ENCODE peak calls at places on chromosomes 16 and 17, in ten cellular contexts. E is fibroblast of lung; V is upper lobe of right lung; P is tibial artery; Y is CD8-positive, alpha-beta T cell; A is adrenal gland; G is cardiac muscle cell; C is Caco-2; I is mammary epithelial cell; U is HCT116. Z is an unnamed sample.

GRCh38 chr17:1511756-1512321 is 4.6 kb downstream of the INPP5K start:
- DNase-seq in V (no peak), U (no peak), C (no peak), E (peak; percentile 56), Y (no peak), I (peak; percentile 54), A (no peak), P (peak; percentile 81), G (no peak), Z (no peak)

GRCh38 chr17:56947741-56948140 is 13.1 kb downstream of the COIL start:
- DNase-seq in V (no peak), A (no peak), C (no peak), G (no peak), P (no peak), U (no peak), E (no peak), Y (no peak), I (peak; percentile 26), Z (no peak)

GRCh38 chr16:70746040-70746707 is 54.8 kb downstream of the VAC14 start:
- DNase-seq in C (peak; percentile 23), E (peak; percentile 85), P (peak; percentile 94), A (peak; percentile 87), U (peak; percentile 51), V (peak; percentile 88), Y (no peak), G (no peak), I (peak; percentile 69), Z (peak; percentile 83)

GRCh38 chr16:21203155-21203797 is 8.1 kb downstream of the ZP2 start:
- DNase-seq in I (no peak), C (no peak), Y (no peak), U (no peak), E (no peak), V (no peak), P (no peak), A (no peak), G (no peak), Z (no peak)

GRCh38 chr16:12737563-12737962 is 66.1 kb downstream of the CPPED1 start:
- DNase-seq in C (no peak), E (no peak), I (no peak), G (no peak), P (no peak), Y (no peak), U (no peak), A (no peak), V (no peak), Z (no peak)

GRCh38 chr16:67542464-67542863 is 13.8 kb downstream of the RIPOR1 start:
- DNase-seq in Y (peak; percentile 76), G (no peak), C (peak; percentile 47), E (peak; percentile 70), V (peak; percentile 62), I (peak; percentile 42), P (no peak), U (peak; percentile 59), A (peak; percentile 45), Z (no peak)

GRCh38 chr16:15735610-15736009 is 85.6 kb downstream of the NDE1 start:
- DNase-seq in E (no peak), C (no peak), P (no peak), V (no peak), I (no peak), Y (no peak), G (no peak), A (no peak), U (no peak), Z (no peak)

GRCh38 chr17:752620-753219 is 656 bp upstream of the GEMIN4 start:
- DNase-seq in U (no peak), Y (no peak), E (peak; percentile 73), C (peak; percentile 24), I (no peak), V (peak; percentile 88), G (no peak), A (peak; percentile 74), P (peak; percentile 92), Z (peak; percentile 80)

GRCh38 chr17:7560172-7561027 is 1.3 kb upstream of the SENP3 start:
- DNase-seq in G (peak; percentile 85), C (peak; percentile 23), A (peak; percentile 73), P (peak; percentile 79), V (peak; percentile 83), E (peak; percentile 50), Y (peak; percentile 64), I (peak; percentile 70), U (no peak), Z (peak; percentile 64)

GRCh38 chr17:35432176-35433074 is at the start of gene SLFN12:
- DNase-seq in U (no peak), C (no peak), E (peak; percentile 98), I (peak; percentile 50), V (no peak), G (peak; percentile 45), P (peak; percentile 70), Y (peak; percentile 51), A (peak; percentile 76), Z (no peak)

GRCh38 chr17:61410555-61411089 is 11.0 kb downstream of the TBX2 start:
- DNase-seq in A (peak; percentile 74), P (peak; percentile 92), U (no peak), C (no peak), V (peak; percentile 87), I (no peak), G (peak; percentile 89), E (peak; percentile 94), Y (peak; percentile 76), Z (peak; percentile 92)

GRCh38 chr17:79500738-79501533 is 109.9 kb downstream of the RBFOX3 start:
- DNase-seq in V (no peak), A (no peak), I (no peak), U (no peak), G (peak; percentile 44), E (no peak), C (peak; percentile 21), Y (no peak), P (no peak), Z (no peak)

GRCh38 chr17:12789976-12790805 is 893 bp downstream of the ARHGAP44 start:
- DNase-seq in V (peak; percentile 66), G (peak; percentile 36), I (no peak), C (peak; percentile 1), P (no peak), Y (no peak), E (no peak), A (no peak), U (no peak), Z (peak; percentile 33)

GRCh38 chr17:32569171-32570080 is 82.6 kb downstream of the CDK5R1 start:
- DNase-seq in I (peak; percentile 99), G (no peak), V (no peak), U (no peak), Y (no peak), C (no peak), E (no peak), P (no peak), A (no peak), Z (no peak)

GRCh38 chr16:29927523-29927905 is 1.5 kb upstream of the KCTD13 start:
- DNase-seq in I (no peak), V (no peak), E (no peak), U (no peak), Y (no peak), G (no peak), P (no peak), A (no peak), C (no peak), Z (no peak)

GRCh38 chr16:21650517-21650916 is 1.9 kb downstream of the IGSF6 start:
- DNase-seq in G (no peak), U (no peak), C (no peak), V (no peak), Y (no peak), I (no peak), A (no peak), P (no peak), E (no peak), Z (no peak)

GRCh38 chr16:80029706-80030481 is 429.4 kb upstream of the MAF start:
- DNase-seq in U (no peak), I (peak; percentile 79), A (no peak), V (no peak), E (no peak), C (no peak), P (no peak), G (no peak), Y (no peak), Z (no peak)

DNA sequence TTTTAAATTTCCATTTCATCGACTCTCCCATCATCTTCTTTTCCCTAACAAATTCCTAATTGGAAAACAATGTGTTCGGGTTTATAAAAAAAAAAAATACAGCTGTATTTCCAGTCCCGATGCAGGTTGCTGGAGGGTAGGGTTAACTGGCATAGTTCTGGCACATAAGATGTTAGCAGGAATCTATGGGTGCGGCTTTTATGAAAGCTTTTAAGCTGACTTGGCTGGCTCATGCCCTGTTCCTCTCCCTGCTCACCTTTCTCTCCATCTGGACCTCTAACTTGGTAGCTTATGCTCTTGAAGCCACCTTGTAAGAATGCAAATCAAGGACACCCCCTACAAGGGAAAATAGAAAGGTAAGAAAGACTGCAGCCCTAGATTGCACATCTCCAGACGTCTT is 33.2 kb upstream of the KCNJ2 start:
- DNase-seq in U (no peak), E (no peak), A (no peak), C (no peak), Y (no peak), V (no peak), G (no peak), I (no peak), P (no peak), Z (no peak)
- H3K4me1 ChIP-seq in U (no peaks in the 10 kb centered on the region), E (peaks cover 11% of the 10 kb centered on the region), A (peaks cover 17% of the 10 kb centered on the region), C (peaks cover 22% of the 10 kb centered on the region), Y (no peaks in the 10 kb centered on the region), V (peaks cover 4% of the 10 kb centered on the region), G (peaks cover 5% of the 10 kb centered on the region), I (peaks cover 20% of the 10 kb centered on the region), P (no peaks in the 10 kb centered on the region), Z (peaks cover 8% of the 10 kb centered on the region)

GRCh38 chr17:82444941-82445521 is 5.5 kb downstream of the CYBC1 start:
- DNase-seq in G (no peak), E (peak; percentile 27), U (no peak), P (peak; percentile 74), Y (no peak), C (no peak), V (peak; percentile 72), A (peak; percentile 56), I (no peak), Z (peak; percentile 72)
- H3K4me1 ChIP-seq in G (peaks cover 4% of the 10 kb centered on the region), E (peaks cover 2% of the 10 kb centered on the region), U (peaks cover 10% of the 10 kb centered on the region), P (no peaks in the 10 kb centered on the region), Y (peaks cover 19% of the 10 kb centered on the region), C (peaks cover 7% of the 10 kb centered on the region), V (peaks cover 31% of the 10 kb centered on the region), A (peaks cover 33% of the 10 kb centered on the region), I (peaks cover 15% of the 10 kb centered on the region), Z (peaks cover 64% of the 10 kb centered on the region)

GRCh38 chr17:83198366-83199341 is 119.2 kb downstream of the METRNL start:
- DNase-seq in U (no peak), P (peak; percentile 64), C (no peak), E (no peak), Y (no peak), V (peak; percentile 65), A (no peak), G (no peak), I (no peak), Z (peak; percentile 76)
- H3K4me1 ChIP-seq in U (peaks cover 2% of the 10 kb centered on the region), P (peaks cover 18% of the 10 kb centered on the region), C (no peaks in the 10 kb centered on the region), E (peaks cover 25% of the 10 kb centered on the region), Y (peaks cover 39% of the 10 kb centered on the region), V (peaks cover 42% of the 10 kb centered on the region), A (peaks cover 21% of the 10 kb centered on the region), G (no peaks in the 10 kb centered on the region), I (peaks cover 2% of the 10 kb centered on the region), Z (no peaks in the 10 kb centered on the region)

DNA sequence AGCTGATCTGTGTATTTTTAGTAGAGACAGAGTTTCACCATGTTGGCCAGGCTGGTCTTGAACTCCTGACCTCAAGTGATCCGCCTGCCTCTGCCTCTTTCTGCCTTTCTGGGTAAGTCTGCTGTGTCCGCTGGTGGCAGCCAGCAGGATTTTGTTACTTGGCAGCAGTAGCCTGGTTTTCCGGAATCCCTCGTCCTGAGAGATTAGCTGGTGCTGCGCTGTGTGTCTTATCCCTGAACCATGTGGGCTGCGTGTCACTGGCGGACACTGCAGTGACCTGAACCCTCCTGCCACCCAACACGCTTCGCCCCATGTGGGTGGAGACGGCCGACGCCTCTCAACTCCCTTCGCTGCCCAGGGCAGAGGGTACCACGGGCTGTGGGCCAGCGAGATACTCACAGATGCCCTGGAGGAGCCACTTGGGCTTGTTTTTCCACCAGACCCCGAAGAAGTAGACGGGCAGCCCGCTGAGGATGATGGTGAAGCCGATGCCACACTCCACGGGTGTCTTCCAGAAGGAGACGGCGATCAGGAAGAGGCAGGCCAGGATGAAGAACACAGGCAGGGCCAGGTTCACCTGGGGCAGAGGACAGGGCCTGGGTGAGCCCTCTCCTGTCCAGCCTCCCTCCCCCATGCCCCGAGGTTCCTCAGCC is 35.2 kb downstream of the SLC7A5 start:
- DNase-seq in U (no peak), V (no peak), P (no peak), I (no peak), C (no peak), E (no peak), A (no peak), G (no peak), Y (no peak), Z (no peak)
- H3K4me1 ChIP-seq in U (no peaks in the 10 kb centered on the region), V (no peaks in the 10 kb centered on the region), P (no peaks in the 10 kb centered on the region), I (peaks cover 5% of the 10 kb centered on the region), C (peaks cover 10% of the 10 kb centered on the region), E (peaks cover 4% of the 10 kb centered on the region), A (no peaks in the 10 kb centered on the region), G (peaks cover 4% of the 10 kb centered on the region), Y (no peaks in the 10 kb centered on the region), Z (no peaks in the 10 kb centered on the region)

Z was measured in left lung.